ENCODE peak calls at places on chromosome 15, in four cellular contexts. One of them, this sample, is unnamed.

GRCh38 chr15:70063284-70063991 is 34.3 kb downstream of the TLE3 start:
- DNase-seq in fibroblast of mammary gland: peak; percentile 9
- DNase-seq in MM.1S: no peak
- DNase-seq in stomach: no peak
- DNase-seq in this sample: no peak

GRCh38 chr15:83846847-83847246 is 192.9 kb downstream of the ADAMTSL3 start:
- DNase-seq in fibroblast of mammary gland: peak; percentile 99
- DNase-seq in MM.1S: no peak
- DNase-seq in stomach: no peak
- DNase-seq in this sample: no peak

GRCh38 chr15:65101891-65102708 is 12.9 kb downstream of the UBAP1L start:
- DNase-seq in fibroblast of mammary gland: no peak
- DNase-seq in MM.1S: no peak
- DNase-seq in stomach: no peak
- DNase-seq in this sample: no peak

GRCh38 chr15:100186366-100186765 is 155.4 kb downstream of the ADAMTS17 start:
- DNase-seq in fibroblast of mammary gland: no peak
- DNase-seq in MM.1S: no peak
- DNase-seq in stomach: no peak
- DNase-seq in this sample: no peak

GRCh38 chr15:29090617-29091466 is 178.8 kb downstream of the NSMCE3 start:
- DNase-seq in fibroblast of mammary gland: peak; percentile 12
- DNase-seq in MM.1S: no peak
- DNase-seq in stomach: no peak
- DNase-seq in this sample: peak; percentile 46

GRCh38 chr15:91660174-91660649 is 193.3 kb upstream of the SLCO3A1 start:
- DNase-seq in fibroblast of mammary gland: no peak
- DNase-seq in MM.1S: no peak
- DNase-seq in stomach: no peak
- DNase-seq in this sample: no peak

GRCh38 chr15:101049282-101049681 is 130.1 kb downstream of the LRRK1 start:
- DNase-seq in fibroblast of mammary gland: no peak
- DNase-seq in MM.1S: no peak
- DNase-seq in stomach: peak; percentile 7
- DNase-seq in this sample: no peak

GRCh38 chr15:56718560-56718959 is 14.7 kb downstream of the ZNF280D start:
- DNase-seq in fibroblast of mammary gland: no peak
- DNase-seq in MM.1S: no peak
- DNase-seq in stomach: no peak
- DNase-seq in this sample: no peak

GRCh38 chr15:83012038-83012490 is 625 bp upstream of the C15orf40 start:
- DNase-seq in fibroblast of mammary gland: peak; percentile 43
- DNase-seq in MM.1S: no peak
- DNase-seq in stomach: no peak
- DNase-seq in this sample: no peak

GRCh38 chr15:40893733-40894688 is at the start of gene VPS18:
- DNase-seq in fibroblast of mammary gland: peak; percentile 96
- DNase-seq in MM.1S: peak; percentile 98
- DNase-seq in stomach: peak; percentile 100
- DNase-seq in this sample: peak; percentile 99

DNA sequence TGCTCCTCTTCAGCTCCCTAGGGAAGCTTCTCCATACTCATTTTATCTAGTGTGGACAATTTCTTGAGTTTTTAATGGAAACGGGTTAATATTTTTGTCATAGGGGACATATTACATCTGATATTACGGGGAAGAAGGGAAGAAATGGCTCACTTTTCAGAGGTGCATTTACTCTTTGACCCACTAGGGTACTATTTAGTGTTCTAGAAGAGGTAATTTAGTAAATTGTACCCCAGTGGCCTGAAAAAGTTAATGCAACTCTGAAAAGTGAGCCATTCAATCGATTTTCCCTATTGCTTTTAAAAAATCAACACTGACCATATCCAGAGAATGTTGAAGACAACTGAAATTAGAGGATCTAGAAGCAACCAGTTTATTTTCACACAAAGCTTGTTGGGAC is 71.2 kb downstream of the MAP2K5 start:
- DNase-seq in fibroblast of mammary gland: no peak
- DNase-seq in MM.1S: no peak
- DNase-seq in stomach: no peak
- DNase-seq in this sample: no peak
- TF ChIP-seq CTCF in fibroblast of mammary gland: no peak
- TF ChIP-seq CTCF in MM.1S: no peak
- TF ChIP-seq CTCF in stomach: no peak
- TF ChIP-seq CTCF in this sample: no peak

DNA sequence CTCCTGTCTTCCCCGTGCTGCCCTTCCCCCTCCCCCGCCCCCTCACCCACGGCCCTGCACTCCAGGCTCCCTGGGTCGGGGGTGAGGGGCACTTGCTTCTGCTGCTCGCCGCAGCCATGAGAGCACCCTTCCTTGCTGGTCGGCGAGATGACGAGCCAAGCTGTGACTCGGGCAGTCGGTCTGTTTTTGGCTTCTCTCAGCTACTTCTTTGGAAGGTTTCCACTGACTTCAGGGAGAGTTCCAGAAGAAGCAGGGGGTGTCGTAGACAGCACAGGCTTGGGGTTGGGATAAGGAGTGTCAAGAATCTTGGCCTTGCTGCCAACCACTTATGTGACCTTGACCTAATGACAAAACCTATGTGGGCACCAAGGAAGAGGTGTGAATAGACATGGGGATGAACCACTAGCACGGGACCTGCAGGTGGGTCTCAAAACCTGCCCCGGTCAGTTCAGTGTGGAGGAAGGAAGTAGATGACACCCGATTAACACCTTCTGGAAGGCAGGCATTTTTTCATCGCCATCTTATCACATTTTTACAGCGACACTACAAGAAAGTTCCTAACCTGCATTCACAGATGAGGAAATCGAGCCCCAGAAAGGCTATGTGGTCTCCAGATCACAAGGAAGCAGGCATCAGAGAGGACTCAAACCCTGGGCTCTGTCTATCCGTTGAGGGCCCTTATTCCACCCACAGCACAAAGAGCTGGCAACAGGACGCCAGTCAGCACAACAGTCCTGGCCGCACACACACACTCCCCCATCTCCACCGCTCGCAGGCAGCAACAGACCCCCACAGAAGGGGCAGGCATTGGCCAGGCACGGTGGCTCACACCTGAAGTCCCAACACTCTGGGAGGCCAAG is 120.9 kb downstream of the LIPC start:
- DNase-seq in fibroblast of mammary gland: peak; percentile 62
- DNase-seq in MM.1S: no peak
- DNase-seq in stomach: no peak
- DNase-seq in this sample: no peak
- H3K4me3 ChIP-seq in fibroblast of mammary gland: peak overlapping the region; percentile 43
- H3K4me3 ChIP-seq in MM.1S: no peak overlapping the region
- H3K4me3 ChIP-seq in stomach: peak overlapping the region; percentile 16
- H3K4me3 ChIP-seq in this sample: no peak overlapping the region

GRCh38 chr15:66238318-66238717 is 15.2 kb downstream of the MEGF11 start:
- DNase-seq in fibroblast of mammary gland: no peak
- DNase-seq in MM.1S: no peak
- DNase-seq in stomach: no peak
- DNase-seq in this sample: no peak

GRCh38 chr15:66241301-66241700 is 12.2 kb downstream of the MEGF11 start:
- DNase-seq in fibroblast of mammary gland: no peak
- DNase-seq in MM.1S: no peak
- DNase-seq in stomach: no peak
- DNase-seq in this sample: no peak

GRCh38 chr15:66239514-66239913 is 14.0 kb downstream of the MEGF11 start:
- DNase-seq in fibroblast of mammary gland: no peak
- DNase-seq in MM.1S: no peak
- DNase-seq in stomach: no peak
- DNase-seq in this sample: no peak

GRCh38 chr15:66240240-66240842 is 13.2 kb downstream of the MEGF11 start:
- DNase-seq in fibroblast of mammary gland: no peak
- DNase-seq in MM.1S: no peak
- DNase-seq in stomach: no peak
- DNase-seq in this sample: no peak

GRCh38 chr15:66241886-66242285 is 11.7 kb downstream of the MEGF11 start:
- DNase-seq in fibroblast of mammary gland: no peak
- DNase-seq in MM.1S: no peak
- DNase-seq in stomach: no peak
- DNase-seq in this sample: no peak
- TF ChIP-seq CTCF in fibroblast of mammary gland: no peak
- TF ChIP-seq CTCF in MM.1S: no peak
- TF ChIP-seq CTCF in stomach: no peak
- TF ChIP-seq CTCF in this sample: no peak

GRCh38 chr15:33154366-33155166 is 39.9 kb downstream of the FMN1 start:
- DNase-seq in fibroblast of mammary gland: peak; percentile 84
- DNase-seq in MM.1S: no peak
- DNase-seq in stomach: no peak
- DNase-seq in this sample: no peak
- H3K4me3 ChIP-seq in fibroblast of mammary gland: no peak overlapping the region
- H3K4me3 ChIP-seq in MM.1S: no peak overlapping the region
- H3K4me3 ChIP-seq in stomach: no peak overlapping the region
- H3K4me3 ChIP-seq in this sample: no peak overlapping the region

GRCh38 chr15:63920504-63921178 is 86.9 kb upstream of the HERC1 start:
- DNase-seq in fibroblast of mammary gland: no peak
- DNase-seq in MM.1S: no peak
- DNase-seq in stomach: no peak
- DNase-seq in this sample: no peak

GRCh38 chr15:63928185-63928852 is 94.6 kb upstream of the HERC1 start:
- DNase-seq in fibroblast of mammary gland: no peak
- DNase-seq in MM.1S: no peak
- DNase-seq in stomach: no peak
- DNase-seq in this sample: no peak

GRCh38 chr15:63922551-63923315 is 89.0 kb upstream of the HERC1 start:
- DNase-seq in fibroblast of mammary gland: peak; percentile 45
- DNase-seq in MM.1S: no peak
- DNase-seq in stomach: no peak
- DNase-seq in this sample: no peak

GRCh38 chr15:63918901-63919348 is 85.2 kb upstream of the HERC1 start:
- DNase-seq in fibroblast of mammary gland: no peak
- DNase-seq in MM.1S: no peak
- DNase-seq in stomach: no peak
- DNase-seq in this sample: no peak

GRCh38 chr15:63923993-63924950 is 90.5 kb upstream of the HERC1 start:
- DNase-seq in fibroblast of mammary gland: no peak
- DNase-seq in MM.1S: peak; percentile 53
- DNase-seq in stomach: no peak
- DNase-seq in this sample: peak; percentile 45
- TF ChIP-seq CTCF in fibroblast of mammary gland: no peak
- TF ChIP-seq CTCF in MM.1S: no peak
- TF ChIP-seq CTCF in stomach: no peak
- TF ChIP-seq CTCF in this sample: no peak

DNA sequence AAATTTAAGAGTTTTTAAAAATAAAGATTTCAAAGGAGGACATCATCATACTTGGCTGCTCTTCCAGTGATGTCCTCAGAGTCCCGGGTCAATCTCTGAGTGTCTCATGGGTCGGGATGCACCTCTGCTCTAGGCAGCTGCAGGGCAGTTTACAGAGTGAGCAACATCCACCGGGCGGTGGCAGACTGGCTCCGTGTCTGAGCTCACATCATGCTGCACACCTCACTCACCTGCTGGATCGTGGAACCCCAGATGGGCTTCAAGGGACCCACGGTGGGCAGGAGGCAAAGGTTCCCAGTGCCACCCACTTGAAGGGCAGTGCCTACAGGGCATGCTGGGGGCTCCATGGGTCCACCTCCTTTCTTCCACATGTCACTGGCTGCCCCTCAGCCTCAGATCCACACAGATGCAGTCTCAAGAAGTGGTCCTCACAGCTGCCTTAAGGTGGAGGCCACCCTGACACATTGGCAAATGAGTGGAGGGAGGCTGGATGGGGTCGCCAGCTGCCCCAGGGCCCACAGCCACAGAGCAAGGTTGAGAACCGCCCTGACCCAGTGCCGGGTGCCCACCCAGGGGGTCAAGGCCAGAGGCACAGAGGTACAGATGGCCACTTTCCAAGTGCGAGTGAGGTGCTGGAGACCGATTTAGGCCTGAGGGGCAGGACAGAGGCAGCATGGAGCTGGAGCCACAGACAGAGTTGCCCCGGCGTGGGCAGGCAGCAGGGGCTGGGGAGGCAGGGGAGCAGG is 25.2 kb downstream of the CYFIP1 start:
- DNase-seq in fibroblast of mammary gland: no peak
- DNase-seq in MM.1S: no peak
- DNase-seq in stomach: no peak
- DNase-seq in this sample: no peak
- H3K4me3 ChIP-seq in fibroblast of mammary gland: no peak overlapping the region
- H3K4me3 ChIP-seq in MM.1S: no peak overlapping the region
- H3K4me3 ChIP-seq in stomach: no peak overlapping the region
- H3K4me3 ChIP-seq in this sample: no peak overlapping the region

DNA sequence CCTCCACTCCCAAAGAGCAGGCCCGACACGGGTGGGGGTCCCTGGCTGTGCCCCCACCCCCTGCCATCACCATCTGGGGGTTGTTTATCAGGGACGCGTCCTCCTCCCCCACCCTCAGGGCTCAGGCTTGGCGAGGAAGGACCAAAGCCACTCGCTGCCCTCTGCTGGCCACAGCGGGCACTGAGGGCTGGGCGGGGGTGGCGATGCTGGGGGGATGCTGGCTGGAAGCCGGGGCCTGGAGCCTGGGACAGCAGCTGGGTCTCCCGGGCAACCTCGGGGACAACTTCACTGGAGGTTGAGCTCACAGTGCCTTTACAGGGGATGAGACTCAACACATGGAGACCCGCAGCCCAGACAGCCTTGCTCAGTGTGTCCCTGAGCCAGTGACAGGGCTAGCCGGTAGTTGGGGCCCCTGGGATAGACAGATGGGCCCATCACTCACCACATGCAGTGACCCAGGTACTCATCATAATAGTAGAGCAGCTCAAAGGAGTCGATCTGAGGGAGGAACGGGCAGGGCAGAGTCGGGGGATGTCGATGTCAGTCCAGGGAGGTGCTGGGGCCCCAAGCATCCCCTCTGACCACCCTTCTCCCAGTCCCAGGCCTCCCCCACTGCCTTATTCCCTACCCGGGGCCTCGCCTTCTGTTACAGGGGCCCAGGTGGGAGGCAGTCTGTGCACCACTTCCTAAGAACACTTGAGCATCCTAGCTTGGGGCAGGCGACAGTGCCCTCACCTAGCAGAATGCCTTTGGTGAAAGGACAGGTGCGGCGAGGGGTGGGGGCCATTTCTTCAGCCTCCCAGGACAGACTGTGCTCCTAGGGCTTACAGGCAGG is 5.9 kb upstream of the CALML4 start:
- DNase-seq in fibroblast of mammary gland: peak; percentile 42
- DNase-seq in MM.1S: no peak
- DNase-seq in stomach: peak; percentile 56
- DNase-seq in this sample: peak; percentile 61
- TF ChIP-seq CTCF in fibroblast of mammary gland: peak; percentile 69
- TF ChIP-seq CTCF in MM.1S: peak; percentile 80
- TF ChIP-seq CTCF in stomach: peak; percentile 89
- TF ChIP-seq CTCF in this sample: peak; percentile 79